ENCODE peak calls at places on chromosome 17, in nine cellular contexts. X is adrenal gland, A is astrocyte, F is fibroblast of lung, U is ovary, R is heart right ventricle, O is heart left ventricle, J is upper lobe of right lung, C is K562. H is an unnamed sample.
A peak's percentile ranks its signal among the peaks of the same experiment; 100 is the strongest.

GRCh38 chr17:82272495-82273326 is 789 bp downstream of the CSNK1D start:
- DNase-seq in X (peak; percentile 40), A (no peak), F (no peak), U (peak; percentile 64), R (peak; percentile 59), O (peak; percentile 66), J (peak; percentile 81), C (peak; percentile 93), H (peak; percentile 73)

GRCh38 chr17:50266384-50267073 is 7.7 kb upstream of the TMEM92 start:
- DNase-seq in X (peak; percentile 20), A (peak; percentile 86), F (peak; percentile 85), U (peak; percentile 78), R (no peak), O (peak; percentile 56), J (peak; percentile 84), C (no peak), H (peak; percentile 71)

GRCh38 chr17:17778308-17779014 is 58.3 kb downstream of the SREBF1 start:
- DNase-seq in X (peak; percentile 30), A (peak; percentile 23), F (peak; percentile 96), U (peak; percentile 90), R (peak; percentile 89), O (peak; percentile 88), J (no peak), C (no peak), H (no peak)

GRCh38 chr17:3794890-3795757 is 5.9 kb downstream of the ITGAE start:
- DNase-seq in X (no peak), A (peak; percentile 94), F (no peak), U (no peak), R (no peak), O (no peak), J (no peak), C (no peak), H (no peak)

GRCh38 chr17:38333635-38334295 is 10.0 kb downstream of the GPR179 start:
- DNase-seq in X (peak; percentile 43), A (no peak), F (no peak), U (no peak), R (no peak), O (no peak), J (no peak), C (peak; percentile 83), H (peak; percentile 56)

GRCh38 chr17:74332017-74332650 is 6.1 kb downstream of the KIF19 start:
- DNase-seq in X (no peak), A (no peak), F (no peak), U (no peak), R (no peak), O (no peak), J (no peak), C (no peak), H (no peak)

GRCh38 chr17:9646556-9646905 is 1.2 kb downstream of the USP43 start:
- DNase-seq in X (no peak), A (no peak), F (no peak), U (no peak), R (no peak), O (no peak), J (no peak), C (no peak), H (no peak)

GRCh38 chr17:40023590-40024292 is 8.5 kb downstream of the CSF3 start:
- DNase-seq in X (peak; percentile 37), A (no peak), F (peak; percentile 61), U (peak; percentile 47), R (peak; percentile 61), O (peak; percentile 60), J (peak; percentile 87), C (no peak), H (peak; percentile 86)

GRCh38 chr17:74737299-74738050 is 419 bp downstream of the RAB37 start:
- DNase-seq in X (peak; percentile 27), A (no peak), F (no peak), U (no peak), R (no peak), O (no peak), J (no peak), C (peak; percentile 32), H (no peak)

GRCh38 chr17:2874211-2874686 is 78.0 kb downstream of the RAP1GAP2 start:
- DNase-seq in X (no peak), A (no peak), F (no peak), U (no peak), R (no peak), O (no peak), J (no peak), C (no peak), H (no peak)

GRCh38 chr17:11039342-11039741 is 201.5 kb upstream of the PIRT start:
- DNase-seq in X (no peak), A (no peak), F (no peak), U (no peak), R (no peak), O (no peak), J (no peak), C (no peak), H (no peak)
- H3K27ac ChIP-seq in X (no peak overlapping the region), A (no peak overlapping the region), F (no peak overlapping the region), U (no peak overlapping the region), R (no peak overlapping the region), O (no peak overlapping the region), J (no peak overlapping the region), C (no peak overlapping the region), H (no peak overlapping the region)

GRCh38 chr17:57902117-57902799 is 52.4 kb upstream of the MRPS23 start:
- DNase-seq in X (no peak), A (no peak), F (no peak), U (no peak), R (no peak), O (no peak), J (no peak), C (no peak), H (peak; percentile 35)

GRCh38 chr17:57900991-57901743 is 51.3 kb upstream of the MRPS23 start:
- DNase-seq in X (no peak), A (no peak), F (no peak), U (no peak), R (no peak), O (no peak), J (no peak), C (no peak), H (peak; percentile 47)

GRCh38 chr17:57905875-57906455 is 49.2 kb downstream of the CUEDC1 start:
- DNase-seq in X (no peak), A (no peak), F (no peak), U (no peak), R (no peak), O (no peak), J (no peak), C (no peak), H (no peak)

GRCh38 chr17:57903961-57904360 is 51.3 kb downstream of the CUEDC1 start:
- DNase-seq in X (no peak), A (no peak), F (no peak), U (no peak), R (no peak), O (no peak), J (no peak), C (no peak), H (peak; percentile 35)

GRCh38 chr17:57902800-57903759 is 52.1 kb downstream of the CUEDC1 start:
- DNase-seq in X (peak; percentile 92), A (peak; percentile 87), F (peak; percentile 77), U (peak; percentile 37), R (peak; percentile 81), O (peak; percentile 84), J (peak; percentile 96), C (no peak), H (peak; percentile 96)
- H3K4me1 ChIP-seq in X (peaks cover 38% of the 10 kb centered on the region), A (peaks cover 35% of the 10 kb centered on the region), F (peaks cover 38% of the 10 kb centered on the region), U (peaks cover 18% of the 10 kb centered on the region), R (peaks cover 79% of the 10 kb centered on the region), O (peaks cover 68% of the 10 kb centered on the region), J (peaks cover 72% of the 10 kb centered on the region), C (no peaks in the 10 kb centered on the region), H (peaks cover 81% of the 10 kb centered on the region)

DNA sequence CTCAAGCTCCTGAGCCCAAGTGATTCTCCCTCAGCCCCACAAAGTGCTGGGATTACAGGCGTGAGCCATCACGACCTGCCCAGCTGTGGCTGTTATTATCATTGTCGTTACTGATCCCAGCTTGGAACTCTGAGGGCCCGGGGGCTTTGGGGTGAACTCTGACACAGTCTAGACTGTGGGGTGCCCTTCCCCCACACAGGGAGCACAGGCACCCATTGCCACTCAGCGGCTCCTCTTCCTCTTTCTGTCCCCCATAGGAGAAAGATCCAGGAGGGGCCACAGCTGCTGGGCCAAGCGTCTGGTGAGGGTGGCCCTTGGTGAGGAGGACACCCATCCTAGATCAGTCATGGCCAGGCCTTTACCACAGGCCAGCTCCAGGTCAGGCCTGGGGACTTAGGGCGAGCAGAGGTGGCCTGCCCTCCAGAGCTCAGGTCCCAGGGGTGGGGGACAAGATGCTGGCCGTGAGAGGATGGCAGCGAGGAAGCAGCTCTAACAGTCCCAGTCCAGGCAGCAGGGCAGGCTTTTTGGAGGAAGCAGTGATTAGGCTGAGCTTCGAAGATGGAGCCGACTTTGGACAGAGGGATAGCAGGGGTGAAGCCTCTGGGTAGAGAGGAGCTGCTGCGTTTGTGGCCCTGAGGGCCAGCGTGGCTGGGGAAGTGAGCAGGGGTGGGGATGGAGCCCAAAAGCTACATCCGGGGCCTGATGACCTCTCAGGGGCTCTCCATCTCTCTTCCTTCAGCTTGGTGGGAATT is 24.7 kb downstream of the TMEM235 start:
- DNase-seq in X (no peak), A (no peak), F (no peak), U (no peak), R (no peak), O (no peak), J (peak; percentile 63), C (no peak), H (no peak)
- H3K27ac ChIP-seq in X (peak overlapping the region; percentile 61), A (no peak overlapping the region), F (no peak overlapping the region), U (no peak overlapping the region), R (peak overlapping the region; percentile 87), O (no peak overlapping the region), J (peak overlapping the region; percentile 36), C (peak overlapping the region; percentile 78), H (peak overlapping the region; percentile 87)

GRCh38 chr17:43016216-43016615 is 6.0 kb downstream of the VAT1 start:
- DNase-seq in X (no peak), A (no peak), F (no peak), U (no peak), R (no peak), O (no peak), J (no peak), C (no peak), H (no peak)

GRCh38 chr17:43013296-43013695 is 6.7 kb downstream of the IFI35 start:
- DNase-seq in X (no peak), A (no peak), F (no peak), U (no peak), R (no peak), O (no peak), J (no peak), C (no peak), H (no peak)

GRCh38 chr17:43015579-43015978 is 6.6 kb downstream of the VAT1 start:
- DNase-seq in X (peak; percentile 84), A (no peak), F (peak; percentile 25), U (peak; percentile 58), R (peak; percentile 83), O (peak; percentile 76), J (no peak), C (no peak), H (peak; percentile 62)

GRCh38 chr17:43014946-43015519 is 7.2 kb downstream of the VAT1 start:
- DNase-seq in X (no peak), A (no peak), F (no peak), U (no peak), R (no peak), O (peak; percentile 35), J (no peak), C (no peak), H (no peak)

DNA sequence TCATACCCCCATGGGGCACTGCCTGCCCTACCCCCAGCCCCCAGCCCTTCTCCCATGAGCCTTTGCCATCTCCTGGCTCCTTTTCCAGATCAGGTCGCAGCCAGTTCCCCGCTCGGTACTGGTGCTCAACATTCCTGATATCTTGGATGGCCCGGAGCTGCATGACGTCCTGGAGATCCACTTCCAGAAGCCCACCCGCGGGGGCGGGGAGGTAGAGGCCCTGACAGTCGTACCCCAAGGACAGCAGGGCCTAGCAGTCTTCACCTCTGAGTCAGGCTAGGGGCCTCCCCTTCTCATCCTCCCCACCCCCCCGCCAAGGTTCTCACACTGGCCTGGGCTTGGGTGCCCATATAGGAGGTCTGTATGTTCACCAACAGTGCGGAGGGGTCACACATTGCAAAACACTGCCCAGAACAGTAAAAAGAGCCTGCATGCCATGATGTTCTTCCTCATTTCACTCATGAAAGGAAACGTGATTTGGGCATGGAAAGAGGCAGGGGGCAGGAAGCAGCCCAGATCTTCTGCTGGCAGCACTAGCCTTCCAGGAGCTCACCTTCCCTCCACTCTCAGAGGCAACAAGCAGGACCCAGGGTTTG is 7.5 kb downstream of the IFI35 start:
- DNase-seq in X (peak; percentile 63), A (no peak), F (no peak), U (no peak), R (peak; percentile 32), O (peak; percentile 36), J (no peak), C (no peak), H (no peak)
- H3K4me1 ChIP-seq in X (peaks cover 51% of the 10 kb centered on the region), A (peaks cover 5% of the 10 kb centered on the region), F (no peaks in the 10 kb centered on the region), U (peaks cover 8% of the 10 kb centered on the region), R (peaks cover 70% of the 10 kb centered on the region), O (peaks cover 77% of the 10 kb centered on the region), J (peaks cover 35% of the 10 kb centered on the region), C (peaks cover 36% of the 10 kb centered on the region), H (peaks cover 72% of the 10 kb centered on the region)

H was measured in lower lobe of right lung.